ENCODE peak calls at places on chromosomes 4 and X, in six cellular contexts. K is neural crest cell, D is mammary epithelial cell, I is ovary, B is HFF-Myc, Z is T-helper 1 cell. U is an unnamed sample.

GRCh38 chr4:85688055-85688740 is 213.2 kb downstream of the ARHGAP24 start:
- DNase-seq in K (no peak), D (no peak), I (no peak), B (no peak), Z (no peak), U (no peak)

GRCh38 chr4:62560858-62561257 is 1360.7 kb downstream of the ADGRL3 start:
- DNase-seq in K (no peak), D (no peak), I (no peak), B (no peak), Z (no peak), U (no peak)

GRCh38 chr4:122050836-122051235 is 99.0 kb upstream of the TRPC3 start:
- DNase-seq in K (no peak), D (no peak), I (no peak), B (no peak), Z (no peak), U (no peak)

GRCh38 chr4:165327211-165328100 is at the start of gene MSMO1:
- DNase-seq in K (peak), D (peak), I (peak), B (peak), Z (peak), U (peak)

GRCh38 chrX:37955273-37955672 is 51.1 kb upstream of the SYTL5 start:
- DNase-seq in K (no peak), D (no peak), I (no peak), B (no peak), Z (no peak), U (no peak)

GRCh38 chr4:142160509-142160908 is 524.1 kb downstream of the IL15 start:
- DNase-seq in K (no peak), D (no peak), I (no peak), B (no peak), Z (no peak), U (no peak)

GRCh38 chr4:52873861-52874343 is 11.8 kb downstream of the RASL11B start:
- DNase-seq in K (no peak), D (no peak), I (no peak), B (no peak), Z (no peak), U (no peak)

GRCh38 chr4:183816882-183817509 is 88.1 kb upstream of the STOX2 start:
- DNase-seq in K (no peak), D (no peak), I (no peak), B (no peak), Z (no peak), U (no peak)

GRCh38 chr4:3767569-3768288 is 1.5 kb downstream of the ADRA2C start:
- DNase-seq in K (no peak), D (peak), I (peak), B (no peak), Z (no peak), U (peak)

GRCh38 chrX:130523460-130524394 is 121.9 kb downstream of the RBMX2 start:
- DNase-seq in K (peak), D (no peak), I (no peak), B (no peak), Z (no peak), U (no peak)

GRCh38 chr4:112853662-112854256 is 195.7 kb upstream of the ANK2 start:
- DNase-seq in K (no peak), D (no peak), I (no peak), B (no peak), Z (no peak), U (no peak)

GRCh38 chr4:107069049-107069448 is 32.9 kb upstream of the DKK2 start:
- DNase-seq in K (no peak), D (peak), I (no peak), B (peak), Z (no peak), U (no peak)

GRCh38 chrX:105701310-105702052 is 120.9 kb upstream of the NRK start:
- DNase-seq in K (no peak), D (peak), I (no peak), B (no peak), Z (no peak), U (no peak)

GRCh38 chr4:68896749-68897148 is 54.9 kb downstream of the UGT2A3 start:
- DNase-seq in K (no peak), D (no peak), I (no peak), B (no peak), Z (no peak), U (no peak)

GRCh38 chr4:35559559-35560365 is 684.6 kb downstream of the ARAP2 start:
- DNase-seq in K (no peak), D (peak), I (no peak), B (no peak), Z (no peak), U (no peak)

GRCh38 chrX:130158311-130158710 is 7.3 kb downstream of the AIFM1 start:
- DNase-seq in K (no peak), D (no peak), I (no peak), B (no peak), Z (no peak), U (no peak)

GRCh38 chr4:86300516-86300915 is 59.3 kb downstream of the MAPK10 start:
- DNase-seq in K (no peak), D (no peak), I (no peak), B (no peak), Z (no peak), U (no peak)

GRCh38 chrX:111352424-111352823 is 59.6 kb downstream of the DCX start:
- DNase-seq in K (no peak), D (peak), I (no peak), B (no peak), Z (no peak), U (no peak)

GRCh38 chr4:67575889-67576329 is 17.4 kb downstream of the STAP1 start:
- DNase-seq in K (no peak), D (no peak), I (no peak), B (no peak), Z (no peak), U (no peak)

GRCh38 chrX:120262781-120263719 is 12.4 kb downstream of the ZBTB33 start:
- DNase-seq in K (no peak), D (no peak), I (no peak), B (no peak), Z (no peak), U (no peak)

U was measured in ureter.